ENCODE peak calls at places on chromosomes 3 and 15, in six cellular contexts. One of them, this sample, is unnamed.

GRCh38 chr3:182165234-182165633 is 453.5 kb downstream of the SOX2 start:
- DNase-seq in IMR-90: no peak
- DNase-seq in GM12878: no peak
- DNase-seq in HepG2: no peak
- DNase-seq in K562: no peak
- DNase-seq in A549: no peak
- DNase-seq in this sample: no peak

GRCh38 chr3:134197681-134198261 is 52.9 kb downstream of the RYK start:
- DNase-seq in A549: peak
- DNase-seq in IMR-90: peak
- DNase-seq in HepG2: peak
- DNase-seq in K562: peak
- DNase-seq in GM12878: peak
- DNase-seq in this sample: peak

GRCh38 chr3:146746190-146746589 is 141.0 kb upstream of the PLSCR5 start:
- DNase-seq in HepG2: no peak
- DNase-seq in GM12878: no peak
- DNase-seq in K562: no peak
- DNase-seq in A549: no peak
- DNase-seq in IMR-90: peak
- DNase-seq in this sample: no peak

GRCh38 chr3:50388021-50388719 is 28.8 kb upstream of the TMEM115 start:
- DNase-seq in A549: no peak
- DNase-seq in K562: peak
- DNase-seq in GM12878: no peak
- DNase-seq in IMR-90: no peak
- DNase-seq in HepG2: no peak
- DNase-seq in this sample: peak

GRCh38 chr3:35675621-35676020 is 36.3 kb downstream of the ARPP21 start:
- DNase-seq in K562: no peak
- DNase-seq in GM12878: no peak
- DNase-seq in A549: no peak
- DNase-seq in IMR-90: no peak
- DNase-seq in HepG2: no peak
- DNase-seq in this sample: no peak

GRCh38 chr3:194485876-194486539 is 794 bp downstream of the ATP13A3 start:
- DNase-seq in HepG2: no peak
- DNase-seq in GM12878: no peak
- DNase-seq in A549: no peak
- DNase-seq in IMR-90: peak
- DNase-seq in K562: peak
- DNase-seq in this sample: peak

GRCh38 chr3:102024270-102024904 is 175.1 kb downstream of the NFKBIZ start:
- DNase-seq in IMR-90: no peak
- DNase-seq in A549: no peak
- DNase-seq in K562: no peak
- DNase-seq in HepG2: no peak
- DNase-seq in GM12878: no peak
- DNase-seq in this sample: no peak

GRCh38 chr3:194977341-194977740 is 291.7 kb downstream of the FAM43A start:
- DNase-seq in A549: no peak
- DNase-seq in IMR-90: no peak
- DNase-seq in K562: no peak
- DNase-seq in GM12878: no peak
- DNase-seq in HepG2: no peak
- DNase-seq in this sample: no peak

GRCh38 chr15:78070049-78070698 is 7.3 kb downstream of the TBC1D2B start:
- DNase-seq in IMR-90: no peak
- DNase-seq in GM12878: no peak
- DNase-seq in HepG2: no peak
- DNase-seq in K562: peak
- DNase-seq in A549: no peak
- DNase-seq in this sample: no peak

GRCh38 chr15:85756411-85757072 is 38.2 kb downstream of the KLHL25 start:
- DNase-seq in A549: no peak
- DNase-seq in IMR-90: no peak
- DNase-seq in K562: no peak
- DNase-seq in HepG2: no peak
- DNase-seq in GM12878: no peak
- DNase-seq in this sample: no peak

DNA sequence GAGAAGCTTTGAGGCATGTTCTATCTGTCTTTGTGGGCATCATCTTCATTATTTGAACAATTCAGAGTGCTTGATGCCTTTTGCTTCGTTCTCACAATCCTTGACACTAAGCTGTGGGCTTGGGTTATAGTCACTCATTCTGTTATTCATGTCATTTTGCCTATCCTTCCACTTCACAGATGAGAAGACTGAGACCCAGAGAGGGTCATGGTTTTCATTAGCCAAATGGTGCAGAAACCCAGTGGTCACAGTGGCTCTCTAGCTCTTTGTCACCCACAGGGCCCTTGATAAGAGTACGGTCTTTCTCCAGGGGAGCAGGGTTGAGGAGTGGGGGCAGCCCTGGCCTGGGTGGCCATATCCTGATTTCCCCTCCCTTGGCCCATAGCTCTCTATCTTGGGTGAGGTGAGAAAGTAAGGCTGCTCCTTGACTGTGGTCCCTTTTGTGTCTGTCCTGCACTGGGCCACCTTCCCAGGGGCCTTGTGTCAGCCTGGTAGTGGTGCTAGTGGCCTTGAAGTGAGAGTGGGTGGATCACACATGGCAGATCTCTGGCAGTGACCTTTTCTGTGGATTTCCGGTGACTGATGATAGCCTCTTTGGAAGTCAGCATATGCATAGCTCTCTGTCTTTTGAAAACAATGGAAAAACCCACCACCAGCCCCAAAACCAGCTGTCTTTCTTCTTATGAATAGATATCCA is 130.1 kb downstream of the IGF1R start:
- DNase-seq in GM12878: no peak
- DNase-seq in IMR-90: no peak
- DNase-seq in K562: no peak
- DNase-seq in A549: no peak
- DNase-seq in HepG2: no peak
- DNase-seq in this sample: no peak
- TF ChIP-seq BHLHE40 in GM12878: no peak
- TF ChIP-seq BHLHE40 in IMR-90: no peak
- TF ChIP-seq BHLHE40 in K562: no peak
- TF ChIP-seq BHLHE40 in A549: no peak
- TF ChIP-seq BHLHE40 in HepG2: no peak
- TF ChIP-seq BHLHE40 in this sample: no peak

GRCh38 chr15:89472785-89473256 is 23.6 kb downstream of the RHCG start:
- DNase-seq in GM12878: no peak
- DNase-seq in HepG2: peak
- DNase-seq in IMR-90: peak
- DNase-seq in K562: peak
- DNase-seq in A549: peak
- DNase-seq in this sample: peak

GRCh38 chr15:89469331-89470107 is 26.9 kb downstream of the RHCG start:
- DNase-seq in HepG2: no peak
- DNase-seq in A549: no peak
- DNase-seq in GM12878: no peak
- DNase-seq in K562: no peak
- DNase-seq in IMR-90: no peak
- DNase-seq in this sample: no peak
- TF ChIP-seq BHLHE40 in HepG2: no peak
- TF ChIP-seq BHLHE40 in A549: no peak
- TF ChIP-seq BHLHE40 in GM12878: no peak
- TF ChIP-seq BHLHE40 in K562: no peak
- TF ChIP-seq BHLHE40 in IMR-90: no peak
- TF ChIP-seq BHLHE40 in this sample: no peak

GRCh38 chr15:58867926-58868325 is 65.6 kb downstream of the SLTM start:
- DNase-seq in K562: no peak
- DNase-seq in HepG2: no peak
- DNase-seq in IMR-90: no peak
- DNase-seq in GM12878: no peak
- DNase-seq in A549: no peak
- DNase-seq in this sample: no peak
- TF ChIP-seq BHLHE40 in K562: no peak
- TF ChIP-seq BHLHE40 in HepG2: no peak
- TF ChIP-seq BHLHE40 in IMR-90: no peak
- TF ChIP-seq BHLHE40 in GM12878: no peak
- TF ChIP-seq BHLHE40 in A549: no peak
- TF ChIP-seq BHLHE40 in this sample: no peak

DNA sequence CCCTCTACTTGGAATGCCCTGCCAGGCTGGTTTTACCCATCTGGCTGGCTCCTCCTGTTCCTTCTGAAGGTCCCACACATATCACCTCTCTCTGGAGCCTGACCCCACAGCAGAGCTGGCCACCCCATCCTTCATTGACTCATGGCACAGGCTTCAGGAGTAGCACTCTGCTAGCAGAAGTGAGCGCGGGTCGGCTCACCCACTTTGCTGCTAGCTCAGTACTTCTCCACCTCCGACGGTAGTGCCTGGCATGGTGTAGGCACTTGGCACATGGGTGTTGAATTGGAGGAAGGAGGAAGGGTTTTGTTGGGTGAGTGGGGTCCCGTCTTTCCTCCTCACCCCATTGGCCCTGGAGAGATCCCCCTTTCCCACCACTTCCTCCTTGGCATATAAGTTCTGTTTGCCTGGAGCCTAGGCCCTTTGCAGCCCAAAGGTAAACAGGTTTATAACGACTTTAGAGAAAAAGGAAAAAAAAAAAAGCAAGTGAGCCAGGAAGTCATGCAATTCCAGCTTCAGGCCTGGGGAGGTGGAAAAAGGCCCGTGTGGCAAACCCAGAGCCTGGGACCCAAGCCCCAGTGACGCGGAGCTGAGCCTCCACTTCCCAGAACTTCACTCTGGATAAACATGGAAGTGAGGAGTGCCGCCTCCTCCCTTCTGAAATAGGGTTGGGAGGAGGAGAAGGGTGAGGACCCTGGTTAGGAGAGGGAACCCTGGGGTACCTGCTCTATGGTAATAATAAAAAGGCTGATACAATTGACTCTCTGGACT is 35.4 kb downstream of the SMAD6 start:
- DNase-seq in K562: no peak
- DNase-seq in GM12878: no peak
- DNase-seq in HepG2: no peak
- DNase-seq in A549: no peak
- DNase-seq in IMR-90: no peak
- DNase-seq in this sample: no peak
- TF ChIP-seq BHLHE40 in K562: no peak
- TF ChIP-seq BHLHE40 in GM12878: no peak
- TF ChIP-seq BHLHE40 in HepG2: no peak
- TF ChIP-seq BHLHE40 in A549: no peak
- TF ChIP-seq BHLHE40 in IMR-90: no peak
- TF ChIP-seq BHLHE40 in this sample: no peak